ENCODE peak calls at places on chromosome 13, in seven cellular contexts. H is neural progenitor cell, U is tibial artery, Y is fibroblast of lung, K is BE2C, Q is AG10803, D is brain microvascular endothelial cell. O is an unnamed sample.
A peak's percentile ranks its signal among the peaks of the same experiment; 100 is the strongest.

GRCh38 chr13:52850396-52851152 is 2.1 kb upstream of the PCDH8 start:
- DNase-seq in H (peak; percentile 93), U (peak; percentile 53), Y (peak; percentile 36), K (peak; percentile 68), Q (peak; percentile 48), D (no peak), O (no peak)

GRCh38 chr13:48265217-48265815 is 32.3 kb downstream of the ITM2B start:
- DNase-seq in H (no peak), U (peak; percentile 31), Y (no peak), K (no peak), Q (no peak), D (no peak), O (no peak)

GRCh38 chr13:26529441-26529840 is 28.0 kb upstream of the WASF3 start:
- DNase-seq in H (peak; percentile 78), U (no peak), Y (peak; percentile 58), K (no peak), Q (peak; percentile 57), D (peak; percentile 62), O (peak; percentile 34)

GRCh38 chr13:98267080-98267912 is 90.2 kb upstream of the RNF113B start:
- DNase-seq in H (no peak), U (no peak), Y (peak; percentile 68), K (no peak), Q (no peak), D (peak; percentile 69), O (no peak)

GRCh38 chr13:56718791-56719190 is 421.9 kb upstream of the PRR20A start:
- DNase-seq in H (no peak), U (no peak), Y (no peak), K (no peak), Q (no peak), D (no peak), O (no peak)

GRCh38 chr13:107466326-107466725 is 749.0 kb downstream of the LIG4 start:
- DNase-seq in H (no peak), U (no peak), Y (peak; percentile 88), K (no peak), Q (peak; percentile 9), D (peak; percentile 68), O (no peak)

GRCh38 chr13:70388935-70389334 is 280.7 kb upstream of the KLHL1 start:
- DNase-seq in H (no peak), U (no peak), Y (no peak), K (no peak), Q (no peak), D (no peak), O (no peak)

GRCh38 chr13:44759222-44759721 is 183.1 kb upstream of the TSC22D1 start:
- DNase-seq in H (peak; percentile 21), U (no peak), Y (peak; percentile 52), K (no peak), Q (no peak), D (no peak), O (no peak)

GRCh38 chr13:98214008-98214643 is 37.1 kb upstream of the RNF113B start:
- DNase-seq in H (no peak), U (no peak), Y (peak; percentile 86), K (peak; percentile 48), Q (peak; percentile 72), D (no peak), O (peak; percentile 36)

GRCh38 chr13:59043016-59043415 is 1120.7 kb downstream of the DIAPH3 start:
- DNase-seq in H (peak; percentile 16), U (no peak), Y (no peak), K (no peak), Q (no peak), D (no peak), O (no peak)

GRCh38 chr13:26946675-26947342 is 186.2 kb upstream of the GPR12 start:
- DNase-seq in H (peak; percentile 75), U (no peak), Y (peak; percentile 48), K (no peak), Q (peak; percentile 66), D (peak; percentile 31), O (no peak)

GRCh38 chr13:113448545-113448884 is 4.8 kb downstream of the ADPRHL1 start:
- DNase-seq in H (no peak), U (no peak), Y (no peak), K (no peak), Q (no peak), D (no peak), O (no peak)

GRCh38 chr13:97212540-97213146 is 9.5 kb upstream of the MBNL2 start:
- DNase-seq in H (no peak), U (no peak), Y (no peak), K (peak; percentile 34), Q (peak; percentile 43), D (peak; percentile 60), O (no peak)

GRCh38 chr13:20186771-20187170 is 6.0 kb downstream of the GJB2 start:
- DNase-seq in H (no peak), U (no peak), Y (no peak), K (no peak), Q (no peak), D (no peak), O (no peak)

GRCh38 chr13:24706886-24707585 is 26.8 kb downstream of the ATP12A start:
- DNase-seq in H (no peak), U (no peak), Y (no peak), K (no peak), Q (no peak), D (no peak), O (no peak)

GRCh38 chr13:78595819-78596700 is 7.3 kb downstream of the POU4F1 start:
- DNase-seq in H (peak; percentile 81), U (no peak), Y (no peak), K (peak; percentile 43), Q (no peak), D (no peak), O (no peak)

GRCh38 chr13:33261426-33262068 is 24.0 kb downstream of the STARD13 start:
- DNase-seq in H (no peak), U (no peak), Y (no peak), K (no peak), Q (no peak), D (no peak), O (no peak)

GRCh38 chr13:105436946-105437345 is 1098.5 kb downstream of the EFNB2 start:
- DNase-seq in H (no peak), U (no peak), Y (peak; percentile 39), K (no peak), Q (no peak), D (no peak), O (no peak)

GRCh38 chr13:50222569-50223332 is 207.5 kb downstream of the KCNRG start:
- DNase-seq in H (no peak), U (peak; percentile 74), Y (peak; percentile 77), K (no peak), Q (peak; percentile 95), D (peak; percentile 83), O (peak; percentile 82)

GRCh38 chr13:31968473-31968872 is 63.1 kb upstream of the FRY start:
- DNase-seq in H (no peak), U (peak; percentile 52), Y (no peak), K (peak; percentile 53), Q (no peak), D (peak; percentile 60), O (no peak)

GRCh38 chr13:35592457-35592856 is 116.0 kb upstream of the MAB21L1 start:
- DNase-seq in H (no peak), U (no peak), Y (no peak), K (no peak), Q (no peak), D (no peak), O (no peak)

GRCh38 chr13:30148791-30149190 is 158.6 kb downstream of the KATNAL1 start:
- DNase-seq in H (no peak), U (no peak), Y (no peak), K (no peak), Q (no peak), D (no peak), O (no peak)

GRCh38 chr13:35471466-35472307 is 4.8 kb downstream of the MAB21L1 start:
- DNase-seq in H (peak; percentile 66), U (no peak), Y (no peak), K (peak; percentile 59), Q (peak; percentile 29), D (no peak), O (no peak)

GRCh38 chr13:114213980-114214379 is 20.7 kb upstream of the CDC16 start:
- DNase-seq in H (no peak), U (no peak), Y (no peak), K (no peak), Q (no peak), D (no peak), O (no peak)

GRCh38 chr13:58949646-58950045 is 1214.1 kb downstream of the DIAPH3 start:
- DNase-seq in H (peak; percentile 3), U (no peak), Y (no peak), K (peak; percentile 13), Q (no peak), D (no peak), O (no peak)

GRCh38 chr13:110882228-110882627 is 32.6 kb downstream of the ANKRD10 start:
- DNase-seq in H (no peak), U (no peak), Y (no peak), K (no peak), Q (peak; percentile 8), D (no peak), O (no peak)
- H3K4me3 ChIP-seq in H (no peak overlapping the region), U (no peak overlapping the region), Y (no peak overlapping the region), K (no peak overlapping the region), Q (no peak overlapping the region), D (no peak overlapping the region), O (no peak overlapping the region)

GRCh38 chr13:42883142-42883541 is 101.8 kb downstream of the FAM216B start:
- DNase-seq in H (no peak), U (no peak), Y (no peak), K (no peak), Q (no peak), D (peak; percentile 22), O (no peak)

GRCh38 chr13:42878721-42879120 is 97.3 kb downstream of the FAM216B start:
- DNase-seq in H (no peak), U (no peak), Y (no peak), K (no peak), Q (peak; percentile 41), D (no peak), O (peak; percentile 50)

GRCh38 chr13:42883771-42884170 is 102.4 kb downstream of the FAM216B start:
- DNase-seq in H (peak; percentile 32), U (no peak), Y (peak; percentile 18), K (peak; percentile 67), Q (peak; percentile 84), D (peak; percentile 63), O (peak; percentile 70)

GRCh38 chr13:42876810-42877550 is 95.6 kb downstream of the FAM216B start:
- DNase-seq in H (no peak), U (no peak), Y (peak; percentile 71), K (no peak), Q (peak; percentile 47), D (peak; percentile 68), O (peak; percentile 54)

DNA sequence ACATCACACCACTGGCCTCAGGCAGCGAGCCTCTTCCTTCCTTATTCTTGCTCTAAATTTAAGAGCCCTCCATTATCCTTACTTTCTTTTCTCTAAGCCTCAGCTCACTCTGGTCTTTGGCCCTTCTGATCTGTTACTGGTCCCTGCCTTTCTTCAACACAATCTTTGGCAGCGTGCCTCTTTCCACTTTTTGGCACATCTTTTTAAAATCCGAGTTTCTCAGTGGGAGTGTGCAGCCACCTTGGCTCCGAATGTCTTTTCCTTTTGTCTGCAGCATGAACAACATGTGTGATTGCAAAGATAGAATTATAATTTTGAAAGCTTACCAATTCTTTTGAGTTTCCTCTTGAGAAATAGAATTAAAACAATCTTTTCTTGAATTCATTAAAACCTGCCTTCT is 98.9 kb downstream of the FAM216B start:
- DNase-seq in H (no peak), U (no peak), Y (no peak), K (no peak), Q (peak; percentile 31), D (no peak), O (no peak)
- H3K4me3 ChIP-seq in H (no peak overlapping the region), U (no peak overlapping the region), Y (no peak overlapping the region), K (no peak overlapping the region), Q (no peak overlapping the region), D (no peak overlapping the region), O (no peak overlapping the region)

GRCh38 chr13:62997696-62998095 is 1582.0 kb upstream of the PCDH20 start:
- DNase-seq in H (no peak), U (no peak), Y (no peak), K (no peak), Q (no peak), D (no peak), O (peak; percentile 52)
- H3K4me3 ChIP-seq in H (no peak overlapping the region), U (no peak overlapping the region), Y (no peak overlapping the region), K (no peak overlapping the region), Q (no peak overlapping the region), D (no peak overlapping the region), O (no peak overlapping the region)

GRCh38 chr13:28530729-28531194 is 35.8 kb upstream of the FLT1 start:
- DNase-seq in H (no peak), U (no peak), Y (no peak), K (no peak), Q (peak; percentile 43), D (no peak), O (no peak)
- H3K4me3 ChIP-seq in H (peak overlapping the region; percentile 66), U (no peak overlapping the region), Y (peak overlapping the region; percentile 49), K (peak overlapping the region; percentile 47), Q (peak overlapping the region; percentile 60), D (peak overlapping the region; percentile 51), O (peak overlapping the region; percentile 44)

O was measured in skeletal muscle cell.